ENCODE peak calls at places on chromosomes 12 and 14, in four cellular contexts. One of them, this sample, is unnamed.

GRCh38 chr12:24562761-24563392 is 386.0 kb downstream of the BCAT1 start:
- DNase-seq in ovary: peak
- DNase-seq in cardiac fibroblast: peak
- DNase-seq in hepatocyte: peak
- DNase-seq in this sample: no peak

GRCh38 chr14:71524321-71524982 is 407.8 kb upstream of the RGS6 start:
- DNase-seq in ovary: no peak
- DNase-seq in cardiac fibroblast: no peak
- DNase-seq in hepatocyte: no peak
- DNase-seq in this sample: no peak

GRCh38 chr12:19574606-19575005 is 135.3 kb downstream of the AEBP2 start:
- DNase-seq in ovary: no peak
- DNase-seq in cardiac fibroblast: no peak
- DNase-seq in hepatocyte: no peak
- DNase-seq in this sample: no peak

GRCh38 chr12:128644664-128645296 is 179.0 kb downstream of the SLC15A4 start:
- DNase-seq in ovary: no peak
- DNase-seq in cardiac fibroblast: no peak
- DNase-seq in hepatocyte: peak
- DNase-seq in this sample: no peak

GRCh38 chr12:30064906-30065305 is 281.2 kb upstream of the TMTC1 start:
- DNase-seq in ovary: no peak
- DNase-seq in cardiac fibroblast: no peak
- DNase-seq in hepatocyte: no peak
- DNase-seq in this sample: no peak

GRCh38 chr14:94654071-94654974 is 42.1 kb downstream of the SERPINA3 start:
- DNase-seq in ovary: peak
- DNase-seq in cardiac fibroblast: no peak
- DNase-seq in hepatocyte: no peak
- DNase-seq in this sample: no peak

GRCh38 chr12:16324772-16325171 is 22.7 kb upstream of the MGST1 start:
- DNase-seq in ovary: no peak
- DNase-seq in cardiac fibroblast: no peak
- DNase-seq in hepatocyte: no peak
- DNase-seq in this sample: no peak

GRCh38 chr14:65864549-65864948 is 452.0 kb downstream of the FUT8 start:
- DNase-seq in ovary: no peak
- DNase-seq in cardiac fibroblast: no peak
- DNase-seq in hepatocyte: no peak
- DNase-seq in this sample: no peak

GRCh38 chr14:61860294-61860918 is 98.2 kb downstream of the SNAPC1 start:
- DNase-seq in ovary: no peak
- DNase-seq in cardiac fibroblast: peak
- DNase-seq in hepatocyte: peak
- DNase-seq in this sample: peak

GRCh38 chr12:100716949-100717732 is 77.4 kb upstream of the ANO4 start:
- DNase-seq in ovary: peak
- DNase-seq in cardiac fibroblast: peak
- DNase-seq in hepatocyte: peak
- DNase-seq in this sample: no peak

GRCh38 chr12:4272976-4273650 is 449 bp upstream of the CCND2 start:
- DNase-seq in ovary: no peak
- DNase-seq in cardiac fibroblast: peak
- DNase-seq in hepatocyte: no peak
- DNase-seq in this sample: no peak

GRCh38 chr14:100698066-100698465 is 28.6 kb upstream of the DLK1 start:
- DNase-seq in ovary: no peak
- DNase-seq in cardiac fibroblast: no peak
- DNase-seq in hepatocyte: no peak
- DNase-seq in this sample: no peak

GRCh38 chr14:74202113-74202512 is 37.1 kb upstream of the VSX2 start:
- DNase-seq in ovary: no peak
- DNase-seq in cardiac fibroblast: no peak
- DNase-seq in hepatocyte: no peak
- DNase-seq in this sample: no peak

GRCh38 chr12:26121841-26122680 is 2.8 kb downstream of the BHLHE41 start:
- DNase-seq in ovary: peak
- DNase-seq in cardiac fibroblast: peak
- DNase-seq in hepatocyte: peak
- DNase-seq in this sample: no peak

GRCh38 chr14:51869426-51870113 is 9.2 kb downstream of the GNG2 start:
- DNase-seq in ovary: no peak
- DNase-seq in cardiac fibroblast: peak
- DNase-seq in hepatocyte: no peak
- DNase-seq in this sample: no peak

GRCh38 chr12:82874935-82875334 is 188.2 kb downstream of the TMTC2 start:
- DNase-seq in ovary: no peak
- DNase-seq in cardiac fibroblast: peak
- DNase-seq in hepatocyte: peak
- DNase-seq in this sample: no peak

GRCh38 chr12:50771409-50771808 is 7.5 kb downstream of the ATF1 start:
- DNase-seq in ovary: no peak
- DNase-seq in cardiac fibroblast: no peak
- DNase-seq in hepatocyte: no peak
- DNase-seq in this sample: no peak

GRCh38 chr14:103512701-103513611 is 9.7 kb downstream of the CKB start:
- DNase-seq in ovary: peak
- DNase-seq in cardiac fibroblast: peak
- DNase-seq in hepatocyte: peak
- DNase-seq in this sample: no peak

GRCh38 chr12:45669093-45669492 is 60.4 kb upstream of the ARID2 start:
- DNase-seq in ovary: no peak
- DNase-seq in cardiac fibroblast: no peak
- DNase-seq in hepatocyte: no peak
- DNase-seq in this sample: no peak

GRCh38 chr12:75905975-75906374 is 125.6 kb downstream of the PHLDA1 start:
- DNase-seq in ovary: no peak
- DNase-seq in cardiac fibroblast: no peak
- DNase-seq in hepatocyte: no peak
- DNase-seq in this sample: no peak

GRCh38 chr14:100822921-100823320 is 3.0 kb upstream of the MEG3 start:
- DNase-seq in ovary: peak
- DNase-seq in cardiac fibroblast: no peak
- DNase-seq in hepatocyte: peak
- DNase-seq in this sample: no peak

GRCh38 chr12:19048943-19049342 is 80.6 kb upstream of the PLEKHA5 start:
- DNase-seq in ovary: no peak
- DNase-seq in cardiac fibroblast: no peak
- DNase-seq in hepatocyte: no peak
- DNase-seq in this sample: no peak

GRCh38 chr12:96375841-96376249 is 24.4 kb downstream of the CDK17 start:
- DNase-seq in ovary: no peak
- DNase-seq in cardiac fibroblast: no peak
- DNase-seq in hepatocyte: no peak
- DNase-seq in this sample: no peak

GRCh38 chr12:54225666-54226065 is 36.9 kb upstream of the SMUG1 start:
- DNase-seq in ovary: no peak
- DNase-seq in cardiac fibroblast: no peak
- DNase-seq in hepatocyte: no peak
- DNase-seq in this sample: no peak

GRCh38 chr12:54159140-54159539 is 29.6 kb downstream of the SMUG1 start:
- DNase-seq in ovary: no peak
- DNase-seq in cardiac fibroblast: no peak
- DNase-seq in hepatocyte: peak
- DNase-seq in this sample: no peak

GRCh38 chr14:103362780-103363179 is 22.4 kb upstream of the MARK3 start:
- DNase-seq in ovary: no peak
- DNase-seq in cardiac fibroblast: no peak
- DNase-seq in hepatocyte: no peak
- DNase-seq in this sample: no peak

GRCh38 chr12:6037459-6037858 is 87.0 kb downstream of the VWF start:
- DNase-seq in ovary: no peak
- DNase-seq in cardiac fibroblast: no peak
- DNase-seq in hepatocyte: no peak
- DNase-seq in this sample: no peak

GRCh38 chr12:108729612-108730336 is 1.5 kb downstream of the CORO1C start:
- DNase-seq in ovary: no peak
- DNase-seq in cardiac fibroblast: peak
- DNase-seq in hepatocyte: peak
- DNase-seq in this sample: peak

GRCh38 chr14:102829106-102829505 is 51.9 kb downstream of the TRAF3 start:
- DNase-seq in ovary: no peak
- DNase-seq in cardiac fibroblast: peak
- DNase-seq in hepatocyte: peak
- DNase-seq in this sample: no peak

GRCh38 chr14:105046891-105047282 is 18.3 kb downstream of the GPR132 start:
- DNase-seq in ovary: no peak
- DNase-seq in cardiac fibroblast: no peak
- DNase-seq in hepatocyte: no peak
- DNase-seq in this sample: no peak

GRCh38 chr12:55631743-55632142 is 4.9 kb upstream of the OR10P1 start:
- DNase-seq in ovary: no peak
- DNase-seq in cardiac fibroblast: no peak
- DNase-seq in hepatocyte: no peak
- DNase-seq in this sample: no peak

GRCh38 chr12:94648578-94648977 is 1.8 kb downstream of the TMCC3 start:
- DNase-seq in ovary: no peak
- DNase-seq in cardiac fibroblast: peak
- DNase-seq in hepatocyte: no peak
- DNase-seq in this sample: no peak

GRCh38 chr12:78712834-78713455 is 151.6 kb upstream of the SYT1 start:
- DNase-seq in ovary: no peak
- DNase-seq in cardiac fibroblast: no peak
- DNase-seq in hepatocyte: no peak
- DNase-seq in this sample: no peak

DNA sequence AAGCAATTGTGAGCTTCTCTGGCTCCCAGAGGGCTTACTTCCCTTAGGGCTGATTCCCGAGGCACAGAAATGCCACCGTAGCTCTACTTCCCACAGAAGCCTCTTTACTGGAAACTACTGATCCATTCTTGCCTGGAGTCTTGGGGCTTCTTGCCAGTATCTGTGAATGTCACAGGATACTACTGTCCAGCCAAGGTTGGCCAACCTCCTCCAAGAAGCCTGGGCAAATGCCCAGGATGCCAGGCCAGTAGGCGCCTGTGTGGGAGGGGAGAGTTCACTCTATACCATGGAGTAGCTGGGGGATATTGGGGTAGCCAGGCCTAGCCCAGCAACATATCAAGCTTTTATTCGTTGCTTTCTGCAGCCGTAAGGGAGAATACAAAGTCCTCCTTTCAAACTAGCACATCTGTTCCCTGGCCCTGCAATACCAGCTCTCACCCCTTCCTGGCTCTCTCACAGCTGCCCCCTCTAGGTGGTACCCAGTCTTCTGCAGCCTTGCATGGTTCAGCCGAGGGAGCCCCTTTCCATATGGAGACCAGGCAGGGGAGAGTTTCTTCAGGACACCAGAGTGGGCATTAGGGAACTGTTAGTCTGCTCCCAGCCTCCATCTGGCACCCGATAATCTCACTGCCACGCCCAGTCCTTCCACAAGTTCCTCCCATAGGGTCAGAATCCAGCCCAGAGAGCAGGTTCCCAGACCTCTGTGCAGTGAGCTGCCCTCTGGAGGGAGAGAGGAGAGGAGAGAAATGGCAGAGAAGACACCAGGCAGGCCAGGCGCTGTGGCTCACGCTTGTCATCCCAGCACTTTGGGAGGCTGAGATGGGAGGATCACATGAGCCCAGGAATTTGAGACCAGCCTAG is 24.3 kb upstream of the PLEK2 start:
- DNase-seq in ovary: no peak
- DNase-seq in cardiac fibroblast: no peak
- DNase-seq in hepatocyte: no peak
- DNase-seq in this sample: no peak
- TF ChIP-seq CTCF in ovary: no peak
- TF ChIP-seq CTCF in cardiac fibroblast: no peak
- TF ChIP-seq CTCF in hepatocyte: no peak
- TF ChIP-seq CTCF in this sample: no peak

DNA sequence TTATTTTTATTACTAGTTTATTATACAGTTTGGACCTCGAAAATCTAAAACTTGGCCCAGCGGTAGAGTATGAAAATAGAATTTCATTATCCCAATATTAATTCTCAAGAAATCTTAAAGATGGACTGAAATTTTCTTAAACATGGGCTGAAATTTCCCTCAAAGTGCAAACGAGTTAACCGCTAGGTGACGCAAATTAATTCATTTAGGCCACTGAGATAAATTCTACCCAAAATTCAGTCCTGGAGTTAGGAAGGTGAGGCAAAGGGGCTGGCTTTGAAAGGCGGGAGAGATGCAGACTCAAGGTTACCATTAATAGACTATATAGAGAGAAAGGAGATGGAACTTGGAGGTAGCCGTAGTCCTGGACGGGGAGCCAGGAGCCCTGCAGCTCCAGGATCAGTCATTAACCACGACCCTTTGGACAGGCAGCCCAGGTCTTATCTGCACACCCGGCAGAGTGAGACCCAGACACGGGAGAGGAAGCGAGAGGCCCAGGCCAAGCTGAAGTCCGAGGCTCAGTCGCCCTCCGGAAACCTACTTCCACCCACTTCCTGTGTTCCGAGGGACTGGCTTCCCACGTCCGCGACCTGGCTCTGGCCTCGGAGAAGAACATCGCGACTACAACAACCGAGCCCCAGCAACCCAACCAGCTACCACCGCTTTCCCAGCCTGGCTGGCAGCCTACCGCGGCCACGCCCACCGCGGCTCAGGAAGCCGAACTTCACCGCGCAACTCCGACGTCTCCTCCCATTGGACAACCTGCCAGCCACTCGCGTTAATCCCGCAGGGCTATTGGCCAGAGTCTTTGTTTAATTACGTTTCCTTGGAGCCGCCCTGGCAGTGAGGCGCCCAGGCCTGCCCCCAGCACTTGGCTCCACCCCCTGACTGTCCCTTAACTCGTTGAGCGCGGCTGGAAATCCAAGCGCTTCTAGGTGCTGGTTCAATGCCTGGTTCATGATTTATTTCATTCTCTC is at the start of gene EFCAB11:
- DNase-seq in ovary: peak
- DNase-seq in cardiac fibroblast: peak
- DNase-seq in hepatocyte: peak
- DNase-seq in this sample: peak
- TF ChIP-seq CTCF in ovary: no peak
- TF ChIP-seq CTCF in cardiac fibroblast: no peak
- TF ChIP-seq CTCF in hepatocyte: peak
- TF ChIP-seq CTCF in this sample: peak

GRCh38 chr12:116674643-116675183 is 63.2 kb downstream of the SPRING1 start:
- DNase-seq in ovary: no peak
- DNase-seq in cardiac fibroblast: peak
- DNase-seq in hepatocyte: no peak
- DNase-seq in this sample: no peak

GRCh38 chr12:116672842-116673516 is 64.9 kb downstream of the SPRING1 start:
- DNase-seq in ovary: no peak
- DNase-seq in cardiac fibroblast: no peak
- DNase-seq in hepatocyte: no peak
- DNase-seq in this sample: no peak

GRCh38 chr12:116675339-116676107 is 62.3 kb downstream of the SPRING1 start:
- DNase-seq in ovary: no peak
- DNase-seq in cardiac fibroblast: no peak
- DNase-seq in hepatocyte: no peak
- DNase-seq in this sample: no peak

GRCh38 chr12:116672010-116672409 is 65.9 kb downstream of the SPRING1 start:
- DNase-seq in ovary: no peak
- DNase-seq in cardiac fibroblast: no peak
- DNase-seq in hepatocyte: no peak
- DNase-seq in this sample: no peak

GRCh38 chr12:116673713-116674112 is 64.2 kb downstream of the SPRING1 start:
- DNase-seq in ovary: no peak
- DNase-seq in cardiac fibroblast: peak
- DNase-seq in hepatocyte: no peak
- DNase-seq in this sample: no peak
- TF ChIP-seq CTCF in ovary: no peak
- TF ChIP-seq CTCF in cardiac fibroblast: no peak
- TF ChIP-seq CTCF in hepatocyte: no peak
- TF ChIP-seq CTCF in this sample: peak

GRCh38 chr12:60106207-60106606 is 510.4 kb downstream of the SLC16A7 start:
- DNase-seq in ovary: no peak
- DNase-seq in cardiac fibroblast: peak
- DNase-seq in hepatocyte: no peak
- DNase-seq in this sample: peak
- TF ChIP-seq CTCF in ovary: no peak
- TF ChIP-seq CTCF in cardiac fibroblast: peak
- TF ChIP-seq CTCF in hepatocyte: peak
- TF ChIP-seq CTCF in this sample: peak